ENCODE peak calls at places on chromosomes 6 and 20, in five cellular contexts. B is CD8-positive, alpha-beta T cell; R is SW480; X is HEK293T; E is ACHN. I is an unnamed sample.

GRCh38 chr6:138577151-138577915 is 78.0 kb upstream of the NHSL1 start:
- DNase-seq in B (no peak), R (peak), X (peak), E (peak), I (peak)

GRCh38 chr6:3304500-3305215 is 45.9 kb downstream of the PSMG4 start:
- DNase-seq in B (no peak), R (no peak), X (no peak), E (no peak), I (no peak)

GRCh38 chr20:61973515-61974356 is 91.9 kb downstream of the TAF4 start:
- DNase-seq in B (no peak), R (no peak), X (no peak), E (no peak), I (no peak)

GRCh38 chr6:81731814-81732213 is 20.7 kb downstream of the TENT5A start:
- DNase-seq in B (no peak), R (no peak), X (no peak), E (no peak), I (no peak)

GRCh38 chr6:37711331-37711924 is 13.7 kb upstream of the MDGA1 start:
- DNase-seq in B (no peak), R (no peak), X (no peak), E (no peak), I (no peak)

GRCh38 chr6:87322304-87323212 is at the start of gene SMIM8:
- DNase-seq in B (peak), R (peak), X (peak), E (peak), I (peak)

GRCh38 chr6:149032599-149033405 is 284.7 kb upstream of the TAB2 start:
- DNase-seq in B (no peak), R (no peak), X (peak), E (peak), I (no peak)

GRCh38 chr6:148548065-148548748 is 198.6 kb upstream of the UST start:
- DNase-seq in B (no peak), R (no peak), X (no peak), E (no peak), I (no peak)

GRCh38 chr6:797479-798077 is 104.6 kb upstream of the EXOC2 start:
- DNase-seq in B (no peak), R (peak), X (peak), E (peak), I (peak)

GRCh38 chr6:48757661-48758060 is 646.7 kb upstream of the PTCHD4 start:
- DNase-seq in B (no peak), R (no peak), X (no peak), E (no peak), I (no peak)

GRCh38 chr6:165985926-165986646 is 181.6 kb downstream of the TBXT start:
- DNase-seq in B (no peak), R (no peak), X (no peak), E (no peak), I (no peak)

GRCh38 chr6:98944598-98945011 is 3.1 kb downstream of the FBXL4 start:
- DNase-seq in B (no peak), R (no peak), X (no peak), E (no peak), I (peak)

GRCh38 chr6:44512868-44513641 is 125.5 kb downstream of the CDC5L start:
- DNase-seq in B (no peak), R (peak), X (no peak), E (peak), I (no peak)

GRCh38 chr6:56860466-56860865 is 94.4 kb upstream of the BEND6 start:
- DNase-seq in B (no peak), R (peak), X (no peak), E (peak), I (no peak)

GRCh38 chr6:158649289-158650143 is at the start of gene SYTL3:
- DNase-seq in B (peak), R (peak), X (no peak), E (peak), I (no peak)

GRCh38 chr6:26342106-26342999 is 22.6 kb upstream of the BTN3A2 start:
- DNase-seq in B (no peak), R (no peak), X (no peak), E (peak), I (no peak)

GRCh38 chr6:168089186-168090063 is 10.4 kb upstream of the FRMD1 start:
- DNase-seq in B (no peak), R (no peak), X (peak), E (no peak), I (peak)

GRCh38 chr6:27669798-27670301 is 196.9 kb upstream of the ZNF184 start:
- DNase-seq in B (no peak), R (no peak), X (no peak), E (peak), I (no peak)

GRCh38 chr20:44701116-44701865 is 13.9 kb upstream of the CCN5 start:
- DNase-seq in B (no peak), R (peak), X (peak), E (no peak), I (no peak)

GRCh38 chr6:52547647-52548352 is 29.1 kb downstream of the TRAM2 start:
- DNase-seq in B (no peak), R (no peak), X (no peak), E (no peak), I (no peak)

GRCh38 chr6:162363757-162364156 is 363.8 kb downstream of the PRKN start:
- DNase-seq in B (no peak), R (no peak), X (no peak), E (no peak), I (no peak)

GRCh38 chr20:35710884-35711587 is 11.8 kb downstream of the ROMO1 start:
- DNase-seq in B (no peak), R (no peak), X (no peak), E (no peak), I (no peak)

GRCh38 chr20:40293740-40294139 is 395.3 kb downstream of the MAFB start:
- DNase-seq in B (no peak), R (no peak), X (no peak), E (no peak), I (no peak)

GRCh38 chr6:42696526-42697267 is 25.7 kb downstream of the PRPH2 start:
- DNase-seq in B (no peak), R (no peak), X (no peak), E (no peak), I (no peak)

GRCh38 chr6:150857062-150857905 is 8.2 kb upstream of the MTHFD1L start:
- DNase-seq in B (no peak), R (peak), X (no peak), E (peak), I (no peak)

GRCh38 chr20:57788936-57789613 is 79.3 kb upstream of the PMEPA1 start:
- DNase-seq in B (no peak), R (no peak), X (no peak), E (no peak), I (no peak)

GRCh38 chr6:24078200-24078599 is 47.8 kb upstream of the NRSN1 start:
- DNase-seq in B (no peak), R (no peak), X (no peak), E (peak), I (no peak)

GRCh38 chr6:10315631-10316145 is 99.2 kb downstream of the TFAP2A start:
- DNase-seq in B (no peak), R (no peak), X (no peak), E (no peak), I (no peak)

GRCh38 chr6:34583861-34584604 is 27.9 kb upstream of the SPDEF start:
- DNase-seq in B (no peak), R (no peak), X (no peak), E (no peak), I (no peak)

GRCh38 chr6:170114956-170115855 is 175.7 kb downstream of the DLL1 start:
- DNase-seq in B (no peak), R (no peak), X (no peak), E (no peak), I (peak)

GRCh38 chr20:52076164-52076563 is 115.4 kb downstream of the ZFP64 start:
- DNase-seq in B (no peak), R (no peak), X (no peak), E (no peak), I (no peak)

GRCh38 chr20:32537657-32538525 is 47.2 kb downstream of the NOL4L start:
- DNase-seq in B (no peak), R (no peak), X (no peak), E (no peak), I (no peak)

GRCh38 chr6:83815631-83816030 is 37.5 kb upstream of the RIPPLY2 start:
- DNase-seq in B (no peak), R (peak), X (no peak), E (peak), I (no peak)

GRCh38 chr6:141874930-141875602 is 257.7 kb upstream of the GJE1 start:
- DNase-seq in B (no peak), R (peak), X (no peak), E (no peak), I (no peak)

GRCh38 chr20:35235881-35236280 is 9.4 kb downstream of the MMP24 start:
- DNase-seq in B (no peak), R (no peak), X (no peak), E (no peak), I (no peak)

GRCh38 chr6:138289739-138290138 is 71.4 kb upstream of the PBOV1 start:
- DNase-seq in B (no peak), R (peak), X (peak), E (peak), I (peak)

I was measured in COR-L47.